ENCODE peak calls at places on chromosomes 6 and 20, in nine cellular contexts. One of them, this sample, is unnamed.

GRCh38 chr20:9573598-9573997 is 59.2 kb downstream of the LAMP5 start:
- DNase-seq in IMR-90: no peak
- DNase-seq in body of pancreas: no peak
- DNase-seq in heart left ventricle: no peak
- DNase-seq in epithelial cell of esophagus: no peak
- DNase-seq in osteocyte: no peak
- DNase-seq in upper lobe of right lung: no peak
- DNase-seq in B cell: no peak
- DNase-seq in glutamatergic neuron: no peak
- DNase-seq in this sample: no peak

GRCh38 chr6:2503816-2504494 is 246.8 kb downstream of the MYLK4 start:
- DNase-seq in osteocyte: peak; percentile 74
- DNase-seq in IMR-90: peak; percentile 53
- DNase-seq in glutamatergic neuron: no peak
- DNase-seq in body of pancreas: no peak
- DNase-seq in upper lobe of right lung: no peak
- DNase-seq in epithelial cell of esophagus: peak; percentile 58
- DNase-seq in B cell: no peak
- DNase-seq in heart left ventricle: no peak
- DNase-seq in this sample: no peak

GRCh38 chr6:144986271-144986670 is 701.1 kb downstream of the UTRN start:
- DNase-seq in heart left ventricle: no peak
- DNase-seq in IMR-90: no peak
- DNase-seq in glutamatergic neuron: no peak
- DNase-seq in B cell: no peak
- DNase-seq in body of pancreas: no peak
- DNase-seq in upper lobe of right lung: no peak
- DNase-seq in osteocyte: no peak
- DNase-seq in epithelial cell of esophagus: no peak
- DNase-seq in this sample: no peak

GRCh38 chr6:146857960-146858308 is 259.2 kb downstream of the ADGB start:
- DNase-seq in B cell: no peak
- DNase-seq in osteocyte: no peak
- DNase-seq in body of pancreas: no peak
- DNase-seq in epithelial cell of esophagus: no peak
- DNase-seq in upper lobe of right lung: no peak
- DNase-seq in glutamatergic neuron: no peak
- DNase-seq in IMR-90: no peak
- DNase-seq in heart left ventricle: no peak
- DNase-seq in this sample: no peak

GRCh38 chr6:138430361-138431145 is 26.5 kb downstream of the HEBP2 start:
- DNase-seq in heart left ventricle: peak; percentile 55
- DNase-seq in B cell: no peak
- DNase-seq in body of pancreas: no peak
- DNase-seq in IMR-90: no peak
- DNase-seq in upper lobe of right lung: no peak
- DNase-seq in osteocyte: no peak
- DNase-seq in epithelial cell of esophagus: no peak
- DNase-seq in glutamatergic neuron: no peak
- DNase-seq in this sample: no peak

GRCh38 chr6:158835616-158836221 is 16.6 kb upstream of the EZR start:
- DNase-seq in heart left ventricle: peak; percentile 50
- DNase-seq in body of pancreas: peak; percentile 75
- DNase-seq in osteocyte: no peak
- DNase-seq in glutamatergic neuron: no peak
- DNase-seq in B cell: no peak
- DNase-seq in upper lobe of right lung: peak; percentile 87
- DNase-seq in IMR-90: peak; percentile 30
- DNase-seq in epithelial cell of esophagus: no peak
- DNase-seq in this sample: no peak

GRCh38 chr6:16130437-16130891 is 1.6 kb downstream of the MYLIP start:
- DNase-seq in glutamatergic neuron: no peak
- DNase-seq in heart left ventricle: no peak
- DNase-seq in epithelial cell of esophagus: peak; percentile 49
- DNase-seq in upper lobe of right lung: no peak
- DNase-seq in B cell: no peak
- DNase-seq in osteocyte: no peak
- DNase-seq in IMR-90: no peak
- DNase-seq in body of pancreas: peak; percentile 23
- DNase-seq in this sample: no peak

GRCh38 chr6:113888493-113888892 is 31.3 kb downstream of the MARCKS start:
- DNase-seq in osteocyte: no peak
- DNase-seq in heart left ventricle: no peak
- DNase-seq in glutamatergic neuron: no peak
- DNase-seq in upper lobe of right lung: no peak
- DNase-seq in epithelial cell of esophagus: peak; percentile 48
- DNase-seq in body of pancreas: no peak
- DNase-seq in IMR-90: no peak
- DNase-seq in B cell: no peak
- DNase-seq in this sample: no peak

GRCh38 chr20:58652606-58653303 is 1.7 kb downstream of the STX16 start:
- DNase-seq in osteocyte: no peak
- DNase-seq in body of pancreas: no peak
- DNase-seq in IMR-90: no peak
- DNase-seq in upper lobe of right lung: no peak
- DNase-seq in glutamatergic neuron: no peak
- DNase-seq in epithelial cell of esophagus: peak; percentile 20
- DNase-seq in B cell: no peak
- DNase-seq in heart left ventricle: no peak
- DNase-seq in this sample: no peak

GRCh38 chr20:57053798-57054552 is 212.5 kb downstream of the BMP7 start:
- DNase-seq in heart left ventricle: no peak
- DNase-seq in body of pancreas: no peak
- DNase-seq in B cell: no peak
- DNase-seq in upper lobe of right lung: peak; percentile 48
- DNase-seq in glutamatergic neuron: no peak
- DNase-seq in IMR-90: no peak
- DNase-seq in epithelial cell of esophagus: no peak
- DNase-seq in osteocyte: no peak
- DNase-seq in this sample: no peak

GRCh38 chr20:57053067-57053466 is 213.4 kb downstream of the BMP7 start:
- DNase-seq in glutamatergic neuron: no peak
- DNase-seq in osteocyte: no peak
- DNase-seq in IMR-90: no peak
- DNase-seq in upper lobe of right lung: peak; percentile 15
- DNase-seq in body of pancreas: no peak
- DNase-seq in heart left ventricle: no peak
- DNase-seq in epithelial cell of esophagus: no peak
- DNase-seq in B cell: no peak
- DNase-seq in this sample: no peak

GRCh38 chr20:57055345-57055744 is 211.1 kb downstream of the BMP7 start:
- DNase-seq in heart left ventricle: no peak
- DNase-seq in epithelial cell of esophagus: no peak
- DNase-seq in glutamatergic neuron: no peak
- DNase-seq in B cell: no peak
- DNase-seq in osteocyte: no peak
- DNase-seq in body of pancreas: no peak
- DNase-seq in IMR-90: no peak
- DNase-seq in upper lobe of right lung: peak; percentile 7
- DNase-seq in this sample: no peak

GRCh38 chr20:57059055-57059617 is 207.3 kb downstream of the BMP7 start:
- DNase-seq in glutamatergic neuron: no peak
- DNase-seq in body of pancreas: no peak
- DNase-seq in osteocyte: no peak
- DNase-seq in B cell: no peak
- DNase-seq in heart left ventricle: no peak
- DNase-seq in IMR-90: no peak
- DNase-seq in epithelial cell of esophagus: no peak
- DNase-seq in upper lobe of right lung: no peak
- DNase-seq in this sample: no peak

DNA sequence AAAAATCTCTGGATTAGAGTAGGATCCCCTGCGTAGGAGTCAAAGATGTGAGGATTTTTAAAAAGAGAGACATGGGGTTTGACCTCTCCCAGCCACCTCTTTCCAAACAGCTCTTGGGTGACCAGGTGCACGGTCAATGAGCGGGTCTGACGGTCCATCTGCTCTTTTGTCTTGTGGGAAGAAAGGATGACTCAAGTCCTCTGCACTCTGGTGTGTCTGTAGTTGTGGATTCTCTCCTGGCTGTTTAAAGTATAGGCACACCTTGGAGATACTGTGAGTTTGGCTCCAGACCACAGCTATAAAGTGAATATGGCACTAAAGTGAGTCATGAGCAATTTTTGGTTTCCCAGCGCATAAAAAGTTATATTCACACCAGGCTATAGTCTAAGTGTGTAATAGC is 209.8 kb downstream of the BMP7 start:
- DNase-seq in osteocyte: no peak
- DNase-seq in glutamatergic neuron: no peak
- DNase-seq in heart left ventricle: no peak
- DNase-seq in B cell: no peak
- DNase-seq in upper lobe of right lung: peak; percentile 6
- DNase-seq in body of pancreas: no peak
- DNase-seq in epithelial cell of esophagus: no peak
- DNase-seq in IMR-90: no peak
- DNase-seq in this sample: no peak
- TF ChIP-seq CTCF in osteocyte: no peak
- TF ChIP-seq CTCF in glutamatergic neuron: no peak
- TF ChIP-seq CTCF in heart left ventricle: no peak
- TF ChIP-seq CTCF in B cell: no peak
- TF ChIP-seq CTCF in upper lobe of right lung: no peak
- TF ChIP-seq CTCF in body of pancreas: no peak
- TF ChIP-seq CTCF in epithelial cell of esophagus: no peak
- TF ChIP-seq CTCF in IMR-90: no peak
- TF ChIP-seq CTCF in this sample: no peak

DNA sequence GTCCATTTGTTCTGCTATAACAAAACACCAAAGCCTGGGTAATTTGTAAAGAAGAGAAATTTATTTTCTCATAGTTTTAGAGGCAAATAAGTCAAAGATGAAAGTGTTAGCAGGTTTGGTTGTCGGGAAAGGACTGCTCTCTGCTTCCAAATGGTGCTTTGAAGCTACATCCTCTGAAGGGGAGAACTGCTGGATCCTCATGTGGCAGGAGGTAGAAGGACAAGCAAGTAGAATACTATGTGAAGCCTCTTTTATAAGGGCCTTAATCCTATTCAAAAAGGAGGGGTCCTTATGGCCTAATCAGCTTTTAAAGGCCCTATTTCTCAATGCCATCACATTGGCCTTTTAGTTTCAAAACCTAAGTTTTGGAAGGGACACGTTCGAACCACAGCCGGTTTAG is 826.0 kb upstream of the EPHA7 start:
- DNase-seq in heart left ventricle: no peak
- DNase-seq in B cell: no peak
- DNase-seq in body of pancreas: no peak
- DNase-seq in epithelial cell of esophagus: no peak
- DNase-seq in upper lobe of right lung: no peak
- DNase-seq in osteocyte: no peak
- DNase-seq in glutamatergic neuron: no peak
- DNase-seq in IMR-90: no peak
- DNase-seq in this sample: no peak
- TF ChIP-seq CTCF in heart left ventricle: no peak
- TF ChIP-seq CTCF in B cell: no peak
- TF ChIP-seq CTCF in body of pancreas: no peak
- TF ChIP-seq CTCF in epithelial cell of esophagus: no peak
- TF ChIP-seq CTCF in upper lobe of right lung: no peak
- TF ChIP-seq CTCF in osteocyte: no peak
- TF ChIP-seq CTCF in glutamatergic neuron: no peak
- TF ChIP-seq CTCF in IMR-90: no peak
- TF ChIP-seq CTCF in this sample: no peak

GRCh38 chr20:63745961-63746765 is 6.6 kb downstream of the SLC2A4RG start:
- DNase-seq in heart left ventricle: no peak
- DNase-seq in epithelial cell of esophagus: no peak
- DNase-seq in B cell: no peak
- DNase-seq in IMR-90: no peak
- DNase-seq in body of pancreas: no peak
- DNase-seq in osteocyte: no peak
- DNase-seq in upper lobe of right lung: peak; percentile 54
- DNase-seq in glutamatergic neuron: no peak
- DNase-seq in this sample: peak; percentile 30
- TF ChIP-seq CTCF in heart left ventricle: no peak
- TF ChIP-seq CTCF in epithelial cell of esophagus: no peak
- TF ChIP-seq CTCF in B cell: no peak
- TF ChIP-seq CTCF in IMR-90: no peak
- TF ChIP-seq CTCF in body of pancreas: no peak
- TF ChIP-seq CTCF in osteocyte: no peak
- TF ChIP-seq CTCF in upper lobe of right lung: no peak
- TF ChIP-seq CTCF in glutamatergic neuron: no peak
- TF ChIP-seq CTCF in this sample: no peak

GRCh38 chr20:35000311-35000921 is 44.7 kb downstream of the MYH7B start:
- DNase-seq in B cell: no peak
- DNase-seq in IMR-90: no peak
- DNase-seq in upper lobe of right lung: no peak
- DNase-seq in body of pancreas: no peak
- DNase-seq in glutamatergic neuron: no peak
- DNase-seq in osteocyte: no peak
- DNase-seq in epithelial cell of esophagus: no peak
- DNase-seq in heart left ventricle: no peak
- DNase-seq in this sample: no peak

GRCh38 chr20:35003211-35004031 is 47.8 kb downstream of the MYH7B start:
- DNase-seq in body of pancreas: no peak
- DNase-seq in B cell: no peak
- DNase-seq in heart left ventricle: no peak
- DNase-seq in glutamatergic neuron: no peak
- DNase-seq in osteocyte: no peak
- DNase-seq in IMR-90: no peak
- DNase-seq in upper lobe of right lung: peak; percentile 48
- DNase-seq in epithelial cell of esophagus: no peak
- DNase-seq in this sample: no peak

GRCh38 chr20:35002426-35003210 is 47.0 kb downstream of the MYH7B start:
- DNase-seq in upper lobe of right lung: no peak
- DNase-seq in body of pancreas: no peak
- DNase-seq in epithelial cell of esophagus: no peak
- DNase-seq in glutamatergic neuron: no peak
- DNase-seq in osteocyte: no peak
- DNase-seq in heart left ventricle: no peak
- DNase-seq in IMR-90: no peak
- DNase-seq in B cell: no peak
- DNase-seq in this sample: no peak

GRCh38 chr20:35000922-35001595 is 45.4 kb downstream of the MYH7B start:
- DNase-seq in IMR-90: no peak
- DNase-seq in upper lobe of right lung: no peak
- DNase-seq in body of pancreas: no peak
- DNase-seq in B cell: no peak
- DNase-seq in glutamatergic neuron: no peak
- DNase-seq in osteocyte: no peak
- DNase-seq in heart left ventricle: no peak
- DNase-seq in epithelial cell of esophagus: no peak
- DNase-seq in this sample: no peak

DNA sequence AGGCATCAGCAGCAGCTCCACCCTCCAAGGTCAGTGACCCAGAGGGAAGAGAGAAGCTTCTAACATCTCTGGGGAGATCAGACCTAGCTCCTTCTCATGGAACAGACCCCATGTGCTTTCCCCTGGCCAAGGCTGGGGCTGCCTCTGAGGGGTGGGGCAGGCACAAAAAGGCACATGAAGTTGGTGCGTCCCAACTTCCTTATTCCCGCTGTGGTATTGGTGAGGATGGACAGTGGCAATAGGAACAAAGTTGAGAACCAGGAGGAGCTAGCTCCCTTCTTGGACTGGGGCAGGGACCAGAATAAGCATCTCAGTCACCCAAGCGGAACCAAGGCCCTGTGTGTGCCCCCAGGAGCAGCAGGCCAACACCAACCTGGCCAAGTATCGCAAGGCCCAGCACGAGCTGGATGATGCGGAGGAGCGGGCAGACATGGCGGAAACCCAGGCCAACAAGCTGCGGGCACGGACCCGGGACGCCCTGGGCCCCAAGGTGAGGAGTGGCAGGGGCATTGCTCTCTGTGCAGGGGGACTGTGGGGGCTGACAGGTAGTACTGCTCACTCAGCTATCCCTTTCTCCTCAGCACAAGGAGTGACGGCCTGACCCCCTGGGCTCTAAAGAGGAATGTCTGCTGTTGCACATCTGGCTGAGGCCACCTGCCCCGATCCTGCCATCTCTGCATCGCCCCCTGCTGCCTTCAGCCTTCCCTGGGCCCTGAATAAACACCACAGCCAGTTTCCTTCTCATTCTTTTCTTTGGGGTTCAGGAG is 46.1 kb downstream of the MYH7B start:
- DNase-seq in epithelial cell of esophagus: peak; percentile 21
- DNase-seq in osteocyte: no peak
- DNase-seq in glutamatergic neuron: no peak
- DNase-seq in heart left ventricle: no peak
- DNase-seq in upper lobe of right lung: no peak
- DNase-seq in IMR-90: no peak
- DNase-seq in B cell: no peak
- DNase-seq in body of pancreas: no peak
- DNase-seq in this sample: no peak
- TF ChIP-seq CTCF in epithelial cell of esophagus: peak; percentile 49
- TF ChIP-seq CTCF in osteocyte: peak; percentile 38
- TF ChIP-seq CTCF in glutamatergic neuron: no peak
- TF ChIP-seq CTCF in heart left ventricle: no peak
- TF ChIP-seq CTCF in upper lobe of right lung: peak; percentile 7
- TF ChIP-seq CTCF in IMR-90: peak; percentile 38
- TF ChIP-seq CTCF in B cell: no peak
- TF ChIP-seq CTCF in body of pancreas: no peak
- TF ChIP-seq CTCF in this sample: no peak

This sample was measured in GM20000.